ENCODE peak calls at places on chromosomes 13 and 19, in four cellular contexts. A is colonic mucosa, L is right cardiac atrium, V is adrenal gland. Z is an unnamed sample.

GRCh38 chr13:98834254-98834960 is 81.9 kb upstream of the SLC15A1 start:
- DNase-seq in A (no peak), L (no peak), V (no peak), Z (no peak)

GRCh38 chr13:49731766-49732165 is 40.5 kb upstream of the EBPL start:
- DNase-seq in A (no peak), L (no peak), V (no peak), Z (peak; percentile 45)

GRCh38 chr19:58395979-58396627 is 647 bp downstream of the RNF225 start:
- DNase-seq in A (no peak), L (no peak), V (no peak), Z (no peak)

GRCh38 chr19:44863990-44864389 is 17.9 kb downstream of the NECTIN2 start:
- DNase-seq in A (no peak), L (no peak), V (no peak), Z (no peak)

GRCh38 chr13:43074824-43075510 is 51.6 kb downstream of the DNAJC15 start:
- DNase-seq in A (no peak), L (no peak), V (no peak), Z (no peak)

GRCh38 chr13:49828452-49828851 is 36.0 kb upstream of the KPNA3 start:
- DNase-seq in A (no peak), L (no peak), V (no peak), Z (no peak)

GRCh38 chr13:51425410-51426042 is 27.3 kb downstream of the INTS6 start:
- DNase-seq in A (no peak), L (no peak), V (no peak), Z (peak; percentile 78)

GRCh38 chr19:19647037-19647835 is 3.8 kb upstream of the GMIP start:
- DNase-seq in A (no peak), L (no peak), V (no peak), Z (no peak)

GRCh38 chr13:97004886-97005285 is 10.6 kb upstream of the OXGR1 start:
- DNase-seq in A (no peak), L (no peak), V (no peak), Z (no peak)

GRCh38 chr19:41868989-41869300 is 8.1 kb upstream of the CD79A start:
- DNase-seq in A (no peak), L (no peak), V (no peak), Z (no peak)

GRCh38 chr13:96844195-96844594 is 150.1 kb downstream of the OXGR1 start:
- DNase-seq in A (no peak), L (no peak), V (no peak), Z (no peak)

GRCh38 chr19:49536921-49537462 is 9.2 kb downstream of the RCN3 start:
- DNase-seq in A (no peak), L (no peak), V (no peak), Z (no peak)

GRCh38 chr19:49538643-49539042 is 10.8 kb downstream of the RCN3 start:
- DNase-seq in A (no peak), L (no peak), V (no peak), Z (no peak)

GRCh38 chr19:49530708-49531107 is 2.9 kb downstream of the RCN3 start:
- DNase-seq in A (no peak), L (no peak), V (no peak), Z (no peak)

GRCh38 chr19:49534632-49535385 is 7.0 kb downstream of the RCN3 start:
- DNase-seq in A (no peak), L (no peak), V (no peak), Z (no peak)

DNA sequence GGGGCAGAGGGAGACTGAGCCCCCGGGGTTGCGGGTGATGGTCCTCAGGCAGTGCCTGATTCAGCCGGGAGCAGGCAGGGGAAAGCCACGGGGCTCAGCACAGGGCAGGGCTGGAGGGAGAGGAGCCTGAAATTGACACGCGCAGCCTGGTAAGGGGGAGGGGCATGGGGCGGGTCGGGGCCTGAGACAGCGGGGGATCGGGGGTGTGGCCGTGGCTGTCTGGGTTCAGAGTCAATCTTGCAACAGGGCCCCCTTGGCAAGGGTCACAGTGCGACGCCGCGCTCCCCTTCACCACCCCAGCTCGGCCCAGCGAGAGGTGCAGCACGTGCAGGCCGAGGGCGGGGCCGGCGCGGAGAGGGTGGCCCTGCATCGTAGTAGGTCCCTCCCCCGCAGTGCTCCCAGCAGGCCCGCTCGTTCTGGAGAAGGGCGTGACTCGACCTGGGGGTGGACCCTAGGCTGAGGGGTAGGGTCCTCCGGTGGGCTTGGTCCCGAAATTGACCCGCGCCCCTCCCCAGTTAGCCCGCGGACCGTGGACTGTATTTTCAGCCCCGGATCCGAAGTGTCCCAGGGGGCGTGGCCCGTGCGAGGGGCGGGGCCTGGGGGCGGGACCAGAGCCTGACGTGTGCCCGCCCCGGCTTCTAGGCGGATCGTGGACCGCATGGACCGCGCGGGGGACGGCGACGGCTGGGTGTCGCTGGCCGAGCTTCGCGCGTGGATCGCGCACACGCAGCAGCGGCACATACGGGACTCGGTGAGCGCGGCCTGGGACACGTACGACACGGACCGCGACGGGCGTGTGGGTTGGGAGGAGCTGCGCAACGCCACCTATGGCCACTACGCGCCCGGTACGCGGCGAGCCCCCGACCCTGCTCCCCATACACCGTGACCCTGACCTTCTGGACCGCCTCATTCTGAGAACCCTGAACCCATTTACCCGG is 6.0 kb downstream of the RCN3 start:
- DNase-seq in A (peak; percentile 61), L (peak; percentile 80), V (peak; percentile 62), Z (peak; percentile 50)
- H3K4me3 ChIP-seq in A (peak overlapping the region; percentile 36), L (peak overlapping the region; percentile 44), V (no peak overlapping the region), Z (peak overlapping the region; percentile 66)

DNA sequence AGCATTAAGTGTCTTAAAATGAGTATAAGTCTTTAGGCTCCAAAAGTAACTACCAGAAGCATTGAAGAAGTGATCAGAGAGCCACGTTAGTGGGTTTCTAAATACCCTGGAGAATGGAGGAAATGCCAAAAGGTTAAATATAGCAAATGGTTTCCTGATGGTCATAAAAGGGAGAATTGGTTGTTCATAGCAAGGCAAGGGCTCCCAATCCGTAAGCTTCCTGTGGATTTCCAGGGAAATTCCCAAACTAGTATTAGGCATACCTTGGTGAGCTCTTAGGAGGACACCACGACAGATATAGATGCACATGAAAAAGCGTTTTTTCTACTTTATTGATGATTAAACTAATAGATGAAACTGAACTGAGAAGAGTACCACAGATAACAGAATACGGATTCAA is 410.9 kb downstream of the FOXO1 start:
- DNase-seq in A (no peak), L (no peak), V (no peak), Z (no peak)
- H3K4me1 ChIP-seq in A (no peaks in the 10 kb centered on the region), L (peaks cover 2% of the 10 kb centered on the region), V (peaks cover 39% of the 10 kb centered on the region), Z (peaks cover 42% of the 10 kb centered on the region)

DNA sequence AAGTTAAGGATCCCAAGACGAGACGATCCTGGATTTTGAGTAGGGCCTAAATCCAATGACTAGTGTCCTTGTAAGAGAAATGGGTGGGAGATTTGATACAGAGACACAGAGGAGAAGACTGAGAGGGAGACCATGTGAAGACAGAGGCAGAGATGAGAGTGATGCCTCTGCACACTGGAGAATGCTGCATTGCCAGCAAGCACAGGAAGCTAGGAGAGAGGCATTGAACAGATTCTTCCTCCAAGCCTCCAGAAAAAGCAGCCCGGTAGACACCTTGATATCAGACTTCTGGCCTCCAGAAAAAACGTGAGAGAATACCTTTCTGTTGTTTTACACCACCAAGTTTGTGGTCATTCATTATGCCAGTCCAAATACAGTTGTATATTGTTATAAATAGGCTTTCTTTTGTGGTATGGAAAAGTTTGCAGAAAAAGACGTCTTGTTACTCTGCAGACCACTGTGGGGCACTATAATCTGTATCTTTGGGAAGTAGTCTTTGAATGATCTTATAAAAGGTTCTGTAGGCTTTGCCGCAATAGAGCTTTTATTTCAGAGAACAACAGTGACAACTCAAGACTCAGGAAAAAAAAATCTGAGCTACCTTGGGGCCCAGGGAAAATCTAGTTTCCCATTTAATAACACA is 17.9 kb upstream of the RFC3 start:
- DNase-seq in A (no peak), L (no peak), V (no peak), Z (peak; percentile 74)
- H3K4me3 ChIP-seq in A (no peak overlapping the region), L (no peak overlapping the region), V (no peak overlapping the region), Z (no peak overlapping the region)

DNA sequence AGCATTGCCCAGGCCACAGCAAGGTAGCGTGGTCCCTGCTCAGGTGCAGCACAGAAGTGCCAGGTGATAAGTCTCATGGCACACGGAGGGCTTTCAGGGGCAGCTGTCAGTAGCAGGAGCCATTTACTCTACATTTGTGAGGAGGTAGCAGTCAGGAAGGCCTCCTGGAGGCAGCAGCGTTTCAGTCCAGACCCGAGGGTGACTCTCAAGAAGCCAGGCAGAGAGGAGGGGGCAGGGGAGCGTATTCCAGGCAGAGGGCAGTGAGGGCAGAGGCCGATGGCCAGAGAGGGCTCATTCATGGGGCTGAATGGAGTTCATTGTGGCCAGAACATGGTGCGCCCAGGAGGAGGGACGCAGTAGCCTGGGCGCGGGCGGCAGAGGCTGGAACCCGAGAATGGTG is 8.9 kb downstream of the PIAS4 start:
- DNase-seq in A (no peak), L (no peak), V (no peak), Z (no peak)
- H3K4me1 ChIP-seq in A (peaks cover 4% of the 10 kb centered on the region), L (no peaks in the 10 kb centered on the region), V (peaks cover 45% of the 10 kb centered on the region), Z (no peaks in the 10 kb centered on the region)

GRCh38 chr19:47613165-47614146 is 4.5 kb downstream of the BICRA start:
- DNase-seq in A (no peak), L (no peak), V (no peak), Z (peak; percentile 89)
- H3K4me3 ChIP-seq in A (no peak overlapping the region), L (no peak overlapping the region), V (no peak overlapping the region), Z (no peak overlapping the region)

GRCh38 chr19:18010149-18010548 is 2.2 kb downstream of the ARRDC2 start:
- DNase-seq in A (no peak), L (no peak), V (no peak), Z (no peak)
- H3K4me1 ChIP-seq in A (peaks cover 3% of the 10 kb centered on the region), L (no peaks in the 10 kb centered on the region), V (peaks cover 9% of the 10 kb centered on the region), Z (peaks cover 28% of the 10 kb centered on the region)

GRCh38 chr19:47848871-47849473 is 10.1 kb upstream of the TPRX2 start:
- DNase-seq in A (peak; percentile 24), L (no peak), V (no peak), Z (peak; percentile 21)
- H3K4me3 ChIP-seq in A (no peak overlapping the region), L (no peak overlapping the region), V (no peak overlapping the region), Z (no peak overlapping the region)

GRCh38 chr19:46909356-46909755 is 48.6 kb downstream of the ARHGAP35 start:
- DNase-seq in A (no peak), L (no peak), V (no peak), Z (no peak)
- H3K4me1 ChIP-seq in A (peaks cover 9% of the 10 kb centered on the region), L (peaks cover 15% of the 10 kb centered on the region), V (peaks cover 62% of the 10 kb centered on the region), Z (peaks cover 55% of the 10 kb centered on the region)

GRCh38 chr19:35029737-35030256 is 473 bp upstream of the SCN1B start:
- DNase-seq in A (no peak), L (no peak), V (no peak), Z (no peak)
- H3K4me3 ChIP-seq in A (no peak overlapping the region), L (peak overlapping the region; percentile 90), V (no peak overlapping the region), Z (peak overlapping the region; percentile 54)

GRCh38 chr13:23578411-23579071 is 8.3 kb downstream of the TNFRSF19 start:
- DNase-seq in A (peak; percentile 80), L (peak; percentile 85), V (peak; percentile 62), Z (peak; percentile 85)
- H3K4me1 ChIP-seq in A (no peaks in the 10 kb centered on the region), L (no peaks in the 10 kb centered on the region), V (peaks cover 4% of the 10 kb centered on the region), Z (peaks cover 3% of the 10 kb centered on the region)

Z was measured in adipocyte.